ENCODE peak calls at places on chromosomes 6 and 20, in eight cellular contexts. One of them, this sample, is unnamed.

GRCh38 chr6:41546866-41547798 is 951 bp downstream of the FOXP4 start:
- DNase-seq in BE2C: peak; percentile 61
- DNase-seq in tibial artery: peak; percentile 34
- DNase-seq in lower leg skin: no peak
- DNase-seq in left ventricle myocardium inferior: peak; percentile 42
- DNase-seq in AG10803: peak; percentile 33
- DNase-seq in cardiac fibroblast: peak; percentile 54
- DNase-seq in body of pancreas: peak; percentile 63
- DNase-seq in this sample: peak; percentile 84

GRCh38 chr6:7811441-7811840 is 85.5 kb downstream of the BMP6 start:
- DNase-seq in cardiac fibroblast: no peak
- DNase-seq in AG10803: peak; percentile 43
- DNase-seq in lower leg skin: no peak
- DNase-seq in tibial artery: no peak
- DNase-seq in left ventricle myocardium inferior: no peak
- DNase-seq in BE2C: no peak
- DNase-seq in body of pancreas: no peak
- DNase-seq in this sample: no peak

GRCh38 chr20:1391640-1392442 is 1.0 kb downstream of the FKBP1A start:
- DNase-seq in left ventricle myocardium inferior: no peak
- DNase-seq in lower leg skin: peak; percentile 83
- DNase-seq in AG10803: no peak
- DNase-seq in cardiac fibroblast: peak; percentile 37
- DNase-seq in BE2C: peak; percentile 13
- DNase-seq in body of pancreas: no peak
- DNase-seq in tibial artery: no peak
- DNase-seq in this sample: peak; percentile 73

GRCh38 chr20:50953821-50954220 is 4.5 kb downstream of the DPM1 start:
- DNase-seq in cardiac fibroblast: no peak
- DNase-seq in AG10803: no peak
- DNase-seq in left ventricle myocardium inferior: no peak
- DNase-seq in tibial artery: no peak
- DNase-seq in lower leg skin: no peak
- DNase-seq in BE2C: no peak
- DNase-seq in body of pancreas: no peak
- DNase-seq in this sample: no peak

GRCh38 chr20:48661575-48662473 is 166.0 kb downstream of the PREX1 start:
- DNase-seq in body of pancreas: no peak
- DNase-seq in AG10803: peak; percentile 20
- DNase-seq in BE2C: no peak
- DNase-seq in cardiac fibroblast: no peak
- DNase-seq in lower leg skin: no peak
- DNase-seq in tibial artery: no peak
- DNase-seq in left ventricle myocardium inferior: no peak
- DNase-seq in this sample: no peak

GRCh38 chr20:22617160-22617559 is 32.8 kb upstream of the FOXA2 start:
- DNase-seq in left ventricle myocardium inferior: no peak
- DNase-seq in BE2C: no peak
- DNase-seq in body of pancreas: peak; percentile 79
- DNase-seq in AG10803: no peak
- DNase-seq in cardiac fibroblast: no peak
- DNase-seq in tibial artery: no peak
- DNase-seq in lower leg skin: no peak
- DNase-seq in this sample: no peak

GRCh38 chr20:20571068-20571780 is 141.2 kb downstream of the RALGAPA2 start:
- DNase-seq in BE2C: no peak
- DNase-seq in tibial artery: no peak
- DNase-seq in cardiac fibroblast: no peak
- DNase-seq in body of pancreas: no peak
- DNase-seq in AG10803: no peak
- DNase-seq in lower leg skin: no peak
- DNase-seq in left ventricle myocardium inferior: no peak
- DNase-seq in this sample: no peak

GRCh38 chr6:42766163-42766670 is 15.6 kb upstream of the BICRAL start:
- DNase-seq in cardiac fibroblast: peak; percentile 80
- DNase-seq in left ventricle myocardium inferior: no peak
- DNase-seq in lower leg skin: no peak
- DNase-seq in tibial artery: no peak
- DNase-seq in BE2C: no peak
- DNase-seq in body of pancreas: no peak
- DNase-seq in AG10803: peak; percentile 63
- DNase-seq in this sample: no peak

GRCh38 chr6:166257911-166258318 is 50.3 kb downstream of the PRR18 start:
- DNase-seq in tibial artery: no peak
- DNase-seq in AG10803: no peak
- DNase-seq in cardiac fibroblast: no peak
- DNase-seq in lower leg skin: no peak
- DNase-seq in body of pancreas: no peak
- DNase-seq in left ventricle myocardium inferior: no peak
- DNase-seq in BE2C: no peak
- DNase-seq in this sample: no peak

GRCh38 chr20:18628330-18628941 is 40.6 kb downstream of the DTD1 start:
- DNase-seq in body of pancreas: peak; percentile 21
- DNase-seq in left ventricle myocardium inferior: no peak
- DNase-seq in tibial artery: no peak
- DNase-seq in lower leg skin: peak; percentile 56
- DNase-seq in BE2C: peak; percentile 46
- DNase-seq in cardiac fibroblast: no peak
- DNase-seq in AG10803: no peak
- DNase-seq in this sample: peak; percentile 90

GRCh38 chr20:50482396-50482890 is 27.7 kb upstream of the PTPN1 start:
- DNase-seq in left ventricle myocardium inferior: no peak
- DNase-seq in tibial artery: no peak
- DNase-seq in AG10803: no peak
- DNase-seq in cardiac fibroblast: no peak
- DNase-seq in lower leg skin: no peak
- DNase-seq in body of pancreas: no peak
- DNase-seq in BE2C: no peak
- DNase-seq in this sample: no peak

GRCh38 chr20:57818418-57818817 is 108.6 kb upstream of the PMEPA1 start:
- DNase-seq in tibial artery: peak; percentile 26
- DNase-seq in body of pancreas: no peak
- DNase-seq in BE2C: peak; percentile 70
- DNase-seq in cardiac fibroblast: no peak
- DNase-seq in left ventricle myocardium inferior: no peak
- DNase-seq in lower leg skin: no peak
- DNase-seq in AG10803: no peak
- DNase-seq in this sample: no peak

GRCh38 chr6:137271245-137272183 is 52.3 kb upstream of the IFNGR1 start:
- DNase-seq in tibial artery: no peak
- DNase-seq in lower leg skin: no peak
- DNase-seq in cardiac fibroblast: peak; percentile 82
- DNase-seq in BE2C: no peak
- DNase-seq in AG10803: peak; percentile 61
- DNase-seq in body of pancreas: no peak
- DNase-seq in left ventricle myocardium inferior: no peak
- DNase-seq in this sample: no peak

GRCh38 chr20:8094845-8095244 is 37.2 kb upstream of the PLCB1 start:
- DNase-seq in cardiac fibroblast: peak; percentile 95
- DNase-seq in AG10803: peak; percentile 81
- DNase-seq in left ventricle myocardium inferior: no peak
- DNase-seq in BE2C: no peak
- DNase-seq in tibial artery: no peak
- DNase-seq in body of pancreas: no peak
- DNase-seq in lower leg skin: no peak
- DNase-seq in this sample: no peak

GRCh38 chr6:31814677-31815024 is 432 bp downstream of the HSPA1L start:
- DNase-seq in BE2C: peak; percentile 92
- DNase-seq in AG10803: peak; percentile 98
- DNase-seq in left ventricle myocardium inferior: peak; percentile 96
- DNase-seq in body of pancreas: peak; percentile 94
- DNase-seq in lower leg skin: peak; percentile 99
- DNase-seq in cardiac fibroblast: peak; percentile 98
- DNase-seq in tibial artery: peak; percentile 98
- DNase-seq in this sample: peak; percentile 98

GRCh38 chr6:11996751-11997150 is 15.4 kb upstream of the HIVEP1 start:
- DNase-seq in lower leg skin: no peak
- DNase-seq in cardiac fibroblast: no peak
- DNase-seq in left ventricle myocardium inferior: no peak
- DNase-seq in tibial artery: no peak
- DNase-seq in AG10803: no peak
- DNase-seq in BE2C: no peak
- DNase-seq in body of pancreas: no peak
- DNase-seq in this sample: no peak

GRCh38 chr20:24450646-24451376 is 18.6 kb upstream of the SYNDIG1 start:
- DNase-seq in lower leg skin: peak; percentile 66
- DNase-seq in tibial artery: no peak
- DNase-seq in left ventricle myocardium inferior: no peak
- DNase-seq in BE2C: no peak
- DNase-seq in body of pancreas: no peak
- DNase-seq in cardiac fibroblast: no peak
- DNase-seq in AG10803: no peak
- DNase-seq in this sample: peak; percentile 40

GRCh38 chr6:137510923-137511322 is 16.7 kb upstream of the OLIG3 start:
- DNase-seq in lower leg skin: no peak
- DNase-seq in cardiac fibroblast: no peak
- DNase-seq in tibial artery: no peak
- DNase-seq in left ventricle myocardium inferior: no peak
- DNase-seq in body of pancreas: no peak
- DNase-seq in AG10803: no peak
- DNase-seq in BE2C: no peak
- DNase-seq in this sample: no peak

GRCh38 chr6:3011158-3011557 is 11.5 kb downstream of the NQO2 start:
- DNase-seq in tibial artery: no peak
- DNase-seq in cardiac fibroblast: no peak
- DNase-seq in body of pancreas: no peak
- DNase-seq in lower leg skin: no peak
- DNase-seq in left ventricle myocardium inferior: no peak
- DNase-seq in BE2C: no peak
- DNase-seq in AG10803: no peak
- DNase-seq in this sample: no peak

GRCh38 chr6:13261464-13261994 is 66.8 kb downstream of the TBC1D7 start:
- DNase-seq in tibial artery: no peak
- DNase-seq in BE2C: no peak
- DNase-seq in cardiac fibroblast: no peak
- DNase-seq in AG10803: no peak
- DNase-seq in lower leg skin: peak; percentile 43
- DNase-seq in left ventricle myocardium inferior: no peak
- DNase-seq in body of pancreas: no peak
- DNase-seq in this sample: no peak
- H3K4me3 ChIP-seq in tibial artery: no peak overlapping the region
- H3K4me3 ChIP-seq in BE2C: no peak overlapping the region
- H3K4me3 ChIP-seq in cardiac fibroblast: no peak overlapping the region
- H3K4me3 ChIP-seq in AG10803: no peak overlapping the region
- H3K4me3 ChIP-seq in lower leg skin: no peak overlapping the region
- H3K4me3 ChIP-seq in left ventricle myocardium inferior: no peak overlapping the region
- H3K4me3 ChIP-seq in body of pancreas: no peak overlapping the region
- H3K4me3 ChIP-seq in this sample: no peak overlapping the region

GRCh38 chr20:6122111-6122872 is 538 bp downstream of the FERMT1 start:
- DNase-seq in AG10803: peak; percentile 43
- DNase-seq in lower leg skin: no peak
- DNase-seq in body of pancreas: peak; percentile 17
- DNase-seq in tibial artery: no peak
- DNase-seq in left ventricle myocardium inferior: no peak
- DNase-seq in BE2C: no peak
- DNase-seq in cardiac fibroblast: peak; percentile 43
- DNase-seq in this sample: peak; percentile 67

GRCh38 chr20:6122873-6123649 is at the start of gene FERMT1:
- DNase-seq in tibial artery: no peak
- DNase-seq in AG10803: peak; percentile 65
- DNase-seq in lower leg skin: no peak
- DNase-seq in left ventricle myocardium inferior: peak; percentile 40
- DNase-seq in cardiac fibroblast: peak; percentile 76
- DNase-seq in body of pancreas: peak; percentile 63
- DNase-seq in BE2C: peak; percentile 37
- DNase-seq in this sample: peak; percentile 89

GRCh38 chr20:6120491-6120988 is 2.3 kb downstream of the FERMT1 start:
- DNase-seq in cardiac fibroblast: no peak
- DNase-seq in body of pancreas: no peak
- DNase-seq in lower leg skin: no peak
- DNase-seq in AG10803: no peak
- DNase-seq in left ventricle myocardium inferior: no peak
- DNase-seq in tibial artery: no peak
- DNase-seq in BE2C: no peak
- DNase-seq in this sample: no peak

GRCh38 chr20:6121504-6121903 is 1.3 kb downstream of the FERMT1 start:
- DNase-seq in AG10803: no peak
- DNase-seq in cardiac fibroblast: no peak
- DNase-seq in body of pancreas: no peak
- DNase-seq in lower leg skin: no peak
- DNase-seq in left ventricle myocardium inferior: no peak
- DNase-seq in BE2C: no peak
- DNase-seq in tibial artery: no peak
- DNase-seq in this sample: no peak

GRCh38 chr20:6123650-6124014 is 802 bp upstream of the FERMT1 start:
- DNase-seq in left ventricle myocardium inferior: no peak
- DNase-seq in cardiac fibroblast: no peak
- DNase-seq in AG10803: no peak
- DNase-seq in body of pancreas: no peak
- DNase-seq in BE2C: no peak
- DNase-seq in tibial artery: no peak
- DNase-seq in lower leg skin: no peak
- DNase-seq in this sample: no peak
- H3K4me3 ChIP-seq in left ventricle myocardium inferior: peak overlapping the region; percentile 63
- H3K4me3 ChIP-seq in cardiac fibroblast: no peak overlapping the region
- H3K4me3 ChIP-seq in AG10803: no peak overlapping the region
- H3K4me3 ChIP-seq in body of pancreas: no peak overlapping the region
- H3K4me3 ChIP-seq in BE2C: no peak overlapping the region
- H3K4me3 ChIP-seq in tibial artery: no peak overlapping the region
- H3K4me3 ChIP-seq in lower leg skin: no peak overlapping the region
- H3K4me3 ChIP-seq in this sample: peak overlapping the region; percentile 76

DNA sequence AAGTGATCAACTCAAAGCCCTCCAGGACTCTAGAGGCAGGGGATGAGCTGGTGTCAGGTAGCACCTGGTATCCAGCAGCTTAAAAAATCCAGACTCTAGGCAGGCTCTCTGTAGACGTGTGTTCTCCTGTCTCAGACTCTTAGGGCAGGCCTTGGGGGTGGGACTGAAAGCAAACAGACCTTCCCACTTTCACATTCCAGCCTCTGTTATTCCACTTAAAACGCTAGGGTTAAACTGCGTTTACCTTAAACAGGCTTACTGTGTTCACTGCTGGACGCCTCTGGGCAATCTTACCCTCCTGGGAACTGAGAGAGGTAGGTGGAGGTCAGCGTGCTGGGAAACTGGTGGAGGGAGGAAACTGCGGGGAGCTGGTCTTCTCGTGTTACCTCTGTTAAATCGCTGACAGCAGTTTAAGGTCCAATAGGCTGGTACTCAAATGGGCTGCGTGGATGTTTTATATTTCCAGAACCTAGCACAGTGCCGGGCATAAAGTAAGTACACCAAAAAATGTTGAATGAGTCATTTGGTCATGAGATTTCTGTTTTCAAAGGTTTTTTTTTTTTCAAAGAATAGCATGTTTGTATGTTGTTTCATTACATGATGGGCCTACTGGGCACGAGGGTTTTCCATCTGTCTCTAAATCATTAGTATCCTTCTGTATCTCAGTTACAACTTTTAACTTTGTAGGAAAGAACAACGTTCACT is at the start of gene GCNT2:
- DNase-seq in cardiac fibroblast: no peak
- DNase-seq in tibial artery: no peak
- DNase-seq in AG10803: no peak
- DNase-seq in lower leg skin: peak; percentile 81
- DNase-seq in BE2C: no peak
- DNase-seq in body of pancreas: no peak
- DNase-seq in left ventricle myocardium inferior: no peak
- DNase-seq in this sample: peak; percentile 89
- H3K4me3 ChIP-seq in cardiac fibroblast: no peak within 1 kb of the TSS
- H3K4me3 ChIP-seq in tibial artery: no peak within 1 kb of the TSS
- H3K4me3 ChIP-seq in AG10803: no peak within 1 kb of the TSS
- H3K4me3 ChIP-seq in lower leg skin: no peak within 1 kb of the TSS
- H3K4me3 ChIP-seq in BE2C: no peak within 1 kb of the TSS
- H3K4me3 ChIP-seq in body of pancreas: no peak within 1 kb of the TSS
- H3K4me3 ChIP-seq in left ventricle myocardium inferior: peak within 1 kb of the TSS; percentile 61
- H3K4me3 ChIP-seq in this sample: peak within 1 kb of the TSS; percentile 44

GRCh38 chr6:26389349-26389799 is 6.5 kb downstream of the BTN2A2 start:
- DNase-seq in left ventricle myocardium inferior: no peak
- DNase-seq in BE2C: no peak
- DNase-seq in cardiac fibroblast: peak; percentile 50
- DNase-seq in lower leg skin: no peak
- DNase-seq in body of pancreas: no peak
- DNase-seq in AG10803: no peak
- DNase-seq in tibial artery: no peak
- DNase-seq in this sample: peak; percentile 43
- H3K4me3 ChIP-seq in left ventricle myocardium inferior: no peak overlapping the region
- H3K4me3 ChIP-seq in BE2C: no peak overlapping the region
- H3K4me3 ChIP-seq in cardiac fibroblast: no peak overlapping the region
- H3K4me3 ChIP-seq in lower leg skin: no peak overlapping the region
- H3K4me3 ChIP-seq in body of pancreas: no peak overlapping the region
- H3K4me3 ChIP-seq in AG10803: no peak overlapping the region
- H3K4me3 ChIP-seq in tibial artery: no peak overlapping the region
- H3K4me3 ChIP-seq in this sample: no peak overlapping the region

This sample was measured in endodermal cell.